ENCODE peak calls at places on chromosomes 6 and 20, in six cellular contexts. One of them, this sample, is unnamed.

GRCh38 chr6:30565772-30566171 is 5.5 kb upstream of the ABCF1 start:
- DNase-seq in fibroblast of pulmonary artery: no peak
- DNase-seq in RWPE1: no peak
- DNase-seq in AG04450: no peak
- DNase-seq in HFFc6: no peak
- DNase-seq in GM06990: no peak
- DNase-seq in this sample: peak

GRCh38 chr20:61448396-61448795 is 196.3 kb downstream of the CDH4 start:
- DNase-seq in fibroblast of pulmonary artery: no peak
- DNase-seq in RWPE1: no peak
- DNase-seq in AG04450: no peak
- DNase-seq in HFFc6: no peak
- DNase-seq in GM06990: no peak
- DNase-seq in this sample: no peak

GRCh38 chr20:49344140-49344539 is 66.3 kb upstream of the ZNFX1 start:
- DNase-seq in fibroblast of pulmonary artery: no peak
- DNase-seq in RWPE1: no peak
- DNase-seq in AG04450: no peak
- DNase-seq in HFFc6: no peak
- DNase-seq in GM06990: no peak
- DNase-seq in this sample: no peak

GRCh38 chr6:154500769-154501171 is 9.7 kb downstream of the CNKSR3 start:
- DNase-seq in fibroblast of pulmonary artery: no peak
- DNase-seq in RWPE1: no peak
- DNase-seq in AG04450: no peak
- DNase-seq in HFFc6: no peak
- DNase-seq in GM06990: no peak
- DNase-seq in this sample: no peak

GRCh38 chr20:21808863-21809664 is 103.6 kb downstream of the PAX1 start:
- DNase-seq in fibroblast of pulmonary artery: no peak
- DNase-seq in RWPE1: peak
- DNase-seq in AG04450: no peak
- DNase-seq in HFFc6: no peak
- DNase-seq in GM06990: peak
- DNase-seq in this sample: no peak

GRCh38 chr6:14721103-14721758 is 524.6 kb upstream of the JARID2 start:
- DNase-seq in fibroblast of pulmonary artery: peak
- DNase-seq in RWPE1: no peak
- DNase-seq in AG04450: no peak
- DNase-seq in HFFc6: no peak
- DNase-seq in GM06990: no peak
- DNase-seq in this sample: peak

GRCh38 chr20:35134900-35135299 is 12.2 kb downstream of the EDEM2 start:
- DNase-seq in fibroblast of pulmonary artery: no peak
- DNase-seq in RWPE1: no peak
- DNase-seq in AG04450: no peak
- DNase-seq in HFFc6: no peak
- DNase-seq in GM06990: no peak
- DNase-seq in this sample: no peak

GRCh38 chr6:150993253-150993652 is 127.8 kb downstream of the MTHFD1L start:
- DNase-seq in fibroblast of pulmonary artery: no peak
- DNase-seq in RWPE1: no peak
- DNase-seq in AG04450: no peak
- DNase-seq in HFFc6: no peak
- DNase-seq in GM06990: no peak
- DNase-seq in this sample: no peak

GRCh38 chr20:21179796-21180195 is 53.9 kb downstream of the KIZ start:
- DNase-seq in fibroblast of pulmonary artery: peak
- DNase-seq in RWPE1: no peak
- DNase-seq in AG04450: no peak
- DNase-seq in HFFc6: peak
- DNase-seq in GM06990: no peak
- DNase-seq in this sample: no peak

GRCh38 chr20:45456632-45457031 is 12.9 kb upstream of the WFDC2 start:
- DNase-seq in fibroblast of pulmonary artery: peak
- DNase-seq in RWPE1: no peak
- DNase-seq in AG04450: no peak
- DNase-seq in HFFc6: no peak
- DNase-seq in GM06990: no peak
- DNase-seq in this sample: no peak

GRCh38 chr6:43695078-43695966 is 7.7 kb upstream of the MRPS18A start:
- DNase-seq in fibroblast of pulmonary artery: no peak
- DNase-seq in RWPE1: no peak
- DNase-seq in AG04450: no peak
- DNase-seq in HFFc6: no peak
- DNase-seq in GM06990: no peak
- DNase-seq in this sample: no peak

GRCh38 chr20:12068146-12068545 is 150.5 kb downstream of the BTBD3 start:
- DNase-seq in fibroblast of pulmonary artery: no peak
- DNase-seq in RWPE1: no peak
- DNase-seq in AG04450: no peak
- DNase-seq in HFFc6: no peak
- DNase-seq in GM06990: no peak
- DNase-seq in this sample: no peak

GRCh38 chr20:10609276-10609675 is 64.5 kb downstream of the JAG1 start:
- DNase-seq in fibroblast of pulmonary artery: peak
- DNase-seq in RWPE1: no peak
- DNase-seq in AG04450: peak
- DNase-seq in HFFc6: peak
- DNase-seq in GM06990: no peak
- DNase-seq in this sample: no peak

GRCh38 chr6:144659202-144659731 is 374.1 kb downstream of the UTRN start:
- DNase-seq in fibroblast of pulmonary artery: peak
- DNase-seq in RWPE1: no peak
- DNase-seq in AG04450: no peak
- DNase-seq in HFFc6: no peak
- DNase-seq in GM06990: no peak
- DNase-seq in this sample: no peak

GRCh38 chr6:16925461-16925860 is 164.2 kb upstream of the ATXN1 start:
- DNase-seq in fibroblast of pulmonary artery: no peak
- DNase-seq in RWPE1: no peak
- DNase-seq in AG04450: no peak
- DNase-seq in HFFc6: no peak
- DNase-seq in GM06990: no peak
- DNase-seq in this sample: no peak

GRCh38 chr6:87628424-87628823 is 38.5 kb downstream of the ORC3 start:
- DNase-seq in fibroblast of pulmonary artery: no peak
- DNase-seq in RWPE1: no peak
- DNase-seq in AG04450: no peak
- DNase-seq in HFFc6: no peak
- DNase-seq in GM06990: peak
- DNase-seq in this sample: no peak

GRCh38 chr6:136788069-136788902 is 4.0 kb downstream of the MAP3K5 start:
- DNase-seq in fibroblast of pulmonary artery: peak
- DNase-seq in RWPE1: no peak
- DNase-seq in AG04450: peak
- DNase-seq in HFFc6: peak
- DNase-seq in GM06990: no peak
- DNase-seq in this sample: no peak

GRCh38 chr20:42938486-42939205 is 251.1 kb downstream of the PTPRT start:
- DNase-seq in fibroblast of pulmonary artery: no peak
- DNase-seq in RWPE1: no peak
- DNase-seq in AG04450: no peak
- DNase-seq in HFFc6: no peak
- DNase-seq in GM06990: no peak
- DNase-seq in this sample: no peak

GRCh38 chr6:36545767-36546663 is 1.3 kb downstream of the STK38 start:
- DNase-seq in fibroblast of pulmonary artery: peak
- DNase-seq in RWPE1: peak
- DNase-seq in AG04450: no peak
- DNase-seq in HFFc6: no peak
- DNase-seq in GM06990: no peak
- DNase-seq in this sample: no peak

GRCh38 chr6:163356324-163356723 is 58.2 kb upstream of the QKI start:
- DNase-seq in fibroblast of pulmonary artery: peak
- DNase-seq in RWPE1: peak
- DNase-seq in AG04450: no peak
- DNase-seq in HFFc6: peak
- DNase-seq in GM06990: no peak
- DNase-seq in this sample: no peak

GRCh38 chr6:53793318-53793975 is 1.4 kb upstream of the LRRC1 start:
- DNase-seq in fibroblast of pulmonary artery: peak
- DNase-seq in RWPE1: peak
- DNase-seq in AG04450: peak
- DNase-seq in HFFc6: peak
- DNase-seq in GM06990: peak
- DNase-seq in this sample: no peak

GRCh38 chr6:26607434-26608230 is 10.9 kb downstream of the ABT1 start:
- DNase-seq in fibroblast of pulmonary artery: peak
- DNase-seq in RWPE1: peak
- DNase-seq in AG04450: peak
- DNase-seq in HFFc6: peak
- DNase-seq in GM06990: peak
- DNase-seq in this sample: no peak

GRCh38 chr6:27768556-27768955 is 143.6 kb downstream of the OR2B2 start:
- DNase-seq in fibroblast of pulmonary artery: no peak
- DNase-seq in RWPE1: no peak
- DNase-seq in AG04450: no peak
- DNase-seq in HFFc6: no peak
- DNase-seq in GM06990: no peak
- DNase-seq in this sample: no peak

GRCh38 chr6:75775219-75775618 is 26.2 kb downstream of the MYO6 start:
- DNase-seq in fibroblast of pulmonary artery: no peak
- DNase-seq in RWPE1: no peak
- DNase-seq in AG04450: no peak
- DNase-seq in HFFc6: no peak
- DNase-seq in GM06990: no peak
- DNase-seq in this sample: no peak

GRCh38 chr20:53713328-53714056 is 119.9 kb upstream of the ZNF217 start:
- DNase-seq in fibroblast of pulmonary artery: no peak
- DNase-seq in RWPE1: no peak
- DNase-seq in AG04450: no peak
- DNase-seq in HFFc6: no peak
- DNase-seq in GM06990: no peak
- DNase-seq in this sample: no peak

GRCh38 chr20:8153281-8153908 is 21.3 kb downstream of the PLCB1 start:
- DNase-seq in fibroblast of pulmonary artery: peak
- DNase-seq in RWPE1: no peak
- DNase-seq in AG04450: no peak
- DNase-seq in HFFc6: no peak
- DNase-seq in GM06990: peak
- DNase-seq in this sample: peak

GRCh38 chr20:19807901-19808300 is 49.8 kb downstream of the RIN2 start:
- DNase-seq in fibroblast of pulmonary artery: no peak
- DNase-seq in RWPE1: no peak
- DNase-seq in AG04450: no peak
- DNase-seq in HFFc6: no peak
- DNase-seq in GM06990: no peak
- DNase-seq in this sample: no peak

GRCh38 chr20:19802099-19802491 is 44.0 kb downstream of the RIN2 start:
- DNase-seq in fibroblast of pulmonary artery: no peak
- DNase-seq in RWPE1: no peak
- DNase-seq in AG04450: no peak
- DNase-seq in HFFc6: no peak
- DNase-seq in GM06990: no peak
- DNase-seq in this sample: no peak

GRCh38 chr20:19799325-19799724 is 41.3 kb downstream of the RIN2 start:
- DNase-seq in fibroblast of pulmonary artery: no peak
- DNase-seq in RWPE1: no peak
- DNase-seq in AG04450: no peak
- DNase-seq in HFFc6: no peak
- DNase-seq in GM06990: no peak
- DNase-seq in this sample: no peak

GRCh38 chr20:19806806-19807691 is 49.0 kb downstream of the RIN2 start:
- DNase-seq in fibroblast of pulmonary artery: peak
- DNase-seq in RWPE1: peak
- DNase-seq in AG04450: no peak
- DNase-seq in HFFc6: no peak
- DNase-seq in GM06990: no peak
- DNase-seq in this sample: peak

GRCh38 chr20:19802492-19803158 is 44.6 kb downstream of the RIN2 start:
- DNase-seq in fibroblast of pulmonary artery: no peak
- DNase-seq in RWPE1: peak
- DNase-seq in AG04450: no peak
- DNase-seq in HFFc6: no peak
- DNase-seq in GM06990: no peak
- DNase-seq in this sample: no peak
- TF ChIP-seq CTCF in fibroblast of pulmonary artery: no peak
- TF ChIP-seq CTCF in RWPE1: peak
- TF ChIP-seq CTCF in AG04450: peak
- TF ChIP-seq CTCF in HFFc6: peak
- TF ChIP-seq CTCF in GM06990: peak
- TF ChIP-seq CTCF in this sample: peak

DNA sequence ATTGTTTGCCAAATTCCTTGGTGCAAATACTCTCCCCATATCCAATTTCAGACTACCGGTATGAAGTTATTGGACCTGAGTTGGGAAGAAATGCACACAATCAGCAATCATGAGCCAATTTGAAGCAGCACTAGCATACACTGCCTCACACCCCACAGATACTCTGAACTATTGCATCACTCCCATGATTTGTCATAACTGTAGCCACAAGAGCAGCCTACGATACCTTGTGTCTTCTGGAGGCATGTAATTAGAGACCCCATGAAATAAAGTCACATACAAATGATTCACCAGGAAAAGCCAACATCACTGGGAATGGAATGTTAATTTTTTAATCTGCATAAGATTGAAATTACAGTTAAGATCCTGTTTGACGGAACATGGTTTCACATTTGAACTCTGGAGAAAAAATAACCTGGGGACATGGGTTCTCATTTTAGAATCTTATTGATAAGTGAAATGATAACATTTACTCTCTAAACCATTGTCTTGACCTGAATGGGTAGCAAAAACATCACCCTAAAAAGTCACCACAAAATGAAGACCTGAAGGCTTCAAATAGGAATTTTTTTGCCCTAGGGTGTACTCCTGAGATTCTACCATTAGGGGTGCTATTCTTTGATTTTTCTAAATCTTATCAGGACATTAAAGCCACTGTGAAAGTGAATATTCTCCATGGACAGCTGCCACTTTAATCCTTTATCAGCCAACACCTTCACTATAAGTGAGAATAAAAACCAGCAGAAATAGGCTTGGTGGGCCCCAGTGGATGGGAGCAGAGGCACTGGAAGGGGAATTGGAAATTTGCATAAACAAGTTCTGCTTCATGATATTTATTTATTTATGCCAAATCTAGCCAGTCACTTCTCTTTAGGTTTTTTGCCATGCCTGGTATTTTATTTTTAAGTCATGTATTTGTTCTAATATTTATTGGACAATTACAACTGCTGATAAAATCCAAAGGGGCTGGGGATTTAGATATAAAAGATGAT is 34.5 kb upstream of the HBS1L start:
- DNase-seq in fibroblast of pulmonary artery: peak
- DNase-seq in RWPE1: peak
- DNase-seq in AG04450: peak
- DNase-seq in HFFc6: peak
- DNase-seq in GM06990: peak
- DNase-seq in this sample: no peak
- TF ChIP-seq CTCF in fibroblast of pulmonary artery: peak
- TF ChIP-seq CTCF in RWPE1: peak
- TF ChIP-seq CTCF in AG04450: peak
- TF ChIP-seq CTCF in HFFc6: peak
- TF ChIP-seq CTCF in GM06990: peak
- TF ChIP-seq CTCF in this sample: peak

GRCh38 chr20:57094171-57094891 is 172.1 kb downstream of the BMP7 start:
- DNase-seq in fibroblast of pulmonary artery: no peak
- DNase-seq in RWPE1: no peak
- DNase-seq in AG04450: no peak
- DNase-seq in HFFc6: no peak
- DNase-seq in GM06990: no peak
- DNase-seq in this sample: no peak
- TF ChIP-seq CTCF in fibroblast of pulmonary artery: no peak
- TF ChIP-seq CTCF in RWPE1: no peak
- TF ChIP-seq CTCF in AG04450: no peak
- TF ChIP-seq CTCF in HFFc6: no peak
- TF ChIP-seq CTCF in GM06990: no peak
- TF ChIP-seq CTCF in this sample: no peak

GRCh38 chr6:12504325-12504966 is 212.1 kb upstream of the PHACTR1 start:
- DNase-seq in fibroblast of pulmonary artery: peak
- DNase-seq in RWPE1: peak
- DNase-seq in AG04450: no peak
- DNase-seq in HFFc6: peak
- DNase-seq in GM06990: no peak
- DNase-seq in this sample: no peak
- TF ChIP-seq CTCF in fibroblast of pulmonary artery: peak
- TF ChIP-seq CTCF in RWPE1: no peak
- TF ChIP-seq CTCF in AG04450: peak
- TF ChIP-seq CTCF in HFFc6: peak
- TF ChIP-seq CTCF in GM06990: peak
- TF ChIP-seq CTCF in this sample: peak

This sample was measured in LNCaP clone FGC.